ENCODE peak calls at places on chromosomes 3 and 15, in ten cellular contexts. H is PC-9; D is OCI-LY7; G is stimulated activated CD4-positive, alpha-beta T cell treated with anti-CD3 and anti-CD28 coated beads, Interleukin-12 subunit alpha, Interleukin-12 subunit beta, amount 100 ng/mL, for 4 hours; A is effector memory CD4-positive, alpha-beta T cell; Q is GM13977; L is HL-60; V is astrocyte of the spinal cord; B is AG09319; R is SW 1271. S is an unnamed sample.

GRCh38 chr15:25067725-25068309 is 113.0 kb downstream of the SNRPN start:
- DNase-seq in H (no peak), D (no peak), G (no peak), A (no peak), Q (no peak), L (no peak), V (no peak), B (no peak), R (no peak), S (no peak)

GRCh38 chr3:20682573-20682972 is 496.6 kb upstream of the SGO1 start:
- DNase-seq in H (no peak), D (no peak), G (no peak), A (no peak), Q (no peak), L (no peak), V (peak), B (no peak), R (no peak), S (no peak)

GRCh38 chr3:60594025-60594424 is 657.2 kb downstream of the FHIT start:
- DNase-seq in H (no peak), D (no peak), G (no peak), A (no peak), Q (no peak), L (peak), V (peak), B (no peak), R (no peak), S (no peak)

GRCh38 chr15:98503970-98504369 is 144.4 kb upstream of the IGF1R start:
- DNase-seq in H (no peak), D (no peak), G (no peak), A (no peak), Q (no peak), L (peak), V (no peak), B (peak), R (no peak), S (peak)

GRCh38 chr3:129690406-129690805 is 83.9 kb upstream of the PLXND1 start:
- DNase-seq in H (no peak), D (peak), G (no peak), A (peak), Q (peak), L (peak), V (peak), B (no peak), R (peak), S (peak)

GRCh38 chr3:197366301-197367044 is 68.1 kb upstream of the DLG1 start:
- DNase-seq in H (peak), D (no peak), G (no peak), A (no peak), Q (no peak), L (no peak), V (peak), B (no peak), R (no peak), S (no peak)

GRCh38 chr3:102593754-102594602 is 159.2 kb downstream of the ZPLD1 start:
- DNase-seq in H (no peak), D (no peak), G (no peak), A (no peak), Q (no peak), L (no peak), V (peak), B (no peak), R (no peak), S (no peak)

GRCh38 chr3:29141912-29142262 is 139.0 kb upstream of the RBMS3 start:
- DNase-seq in H (no peak), D (no peak), G (no peak), A (no peak), Q (no peak), L (no peak), V (no peak), B (no peak), R (no peak), S (no peak)

GRCh38 chr15:85681391-85681790 is 113.3 kb downstream of the KLHL25 start:
- DNase-seq in H (no peak), D (no peak), G (no peak), A (no peak), Q (no peak), L (no peak), V (no peak), B (no peak), R (no peak), S (no peak)

GRCh38 chr3:48001991-48002390 is 14.2 kb downstream of the MAP4 start:
- DNase-seq in H (no peak), D (no peak), G (no peak), A (no peak), Q (no peak), L (no peak), V (no peak), B (no peak), R (no peak), S (no peak)

GRCh38 chr15:58369261-58369699 is 62.5 kb upstream of the LIPC start:
- DNase-seq in H (no peak), D (no peak), G (no peak), A (no peak), Q (peak), L (no peak), V (peak), B (peak), R (no peak), S (peak)

GRCh38 chr15:93028632-93029612 is 60.1 kb downstream of the RGMA start:
- DNase-seq in H (no peak), D (no peak), G (no peak), A (no peak), Q (peak), L (peak), V (peak), B (peak), R (no peak), S (peak)

GRCh38 chr15:80593486-80594055 is 101.5 kb upstream of the ABHD17C start:
- DNase-seq in H (no peak), D (no peak), G (no peak), A (no peak), Q (no peak), L (no peak), V (no peak), B (no peak), R (no peak), S (no peak)

GRCh38 chr3:52221563-52222318 is 3.7 kb downstream of the TLR9 start:
- DNase-seq in H (no peak), D (no peak), G (no peak), A (peak), Q (no peak), L (no peak), V (no peak), B (no peak), R (no peak), S (no peak)

GRCh38 chr15:59410448-59410896 is 27.5 kb upstream of the FAM81A start:
- DNase-seq in H (no peak), D (peak), G (no peak), A (no peak), Q (no peak), L (no peak), V (no peak), B (no peak), R (no peak), S (no peak)

GRCh38 chr3:76656531-76657070 is 383.3 kb upstream of the ROBO2 start:
- DNase-seq in H (no peak), D (no peak), G (no peak), A (no peak), Q (no peak), L (no peak), V (no peak), B (no peak), R (no peak), S (no peak)

GRCh38 chr3:100900671-100901070 is 92.5 kb downstream of the ABI3BP start:
- DNase-seq in H (no peak), D (no peak), G (no peak), A (no peak), Q (no peak), L (no peak), V (no peak), B (no peak), R (no peak), S (no peak)

GRCh38 chr3:72632129-72632528 is 216.1 kb downstream of the SHQ1 start:
- DNase-seq in H (no peak), D (no peak), G (no peak), A (no peak), Q (no peak), L (no peak), V (no peak), B (no peak), R (no peak), S (no peak)

GRCh38 chr3:13013994-13014754 is 59.1 kb downstream of the IQSEC1 start:
- DNase-seq in H (no peak), D (peak), G (no peak), A (no peak), Q (no peak), L (no peak), V (no peak), B (no peak), R (no peak), S (no peak)

GRCh38 chr3:10352146-10352911 is 31.4 kb upstream of the SEC13 start:
- DNase-seq in H (no peak), D (no peak), G (no peak), A (no peak), Q (no peak), L (no peak), V (peak), B (no peak), R (no peak), S (peak)